ENCODE peak calls at places on chromosome 22, in four cellular contexts. W, C, F and E are unnamed samples.

GRCh38 chr22:19108807-19109197 is 13.4 kb downstream of the DGCR2 start:
- DNase-seq in W (no peak), C (no peak), F (no peak), E (no peak)

GRCh38 chr22:22168190-22168940 is 76.2 kb upstream of the VPREB1 start:
- DNase-seq in W (peak; percentile 61), C (peak; percentile 61), F (no peak), E (no peak)

GRCh38 chr22:25067851-25068421 is 115.4 kb downstream of the KIAA1671 start:
- DNase-seq in W (no peak), C (no peak), F (no peak), E (no peak)

GRCh38 chr22:30889268-30889995 is 79.1 kb downstream of the MORC2 start:
- DNase-seq in W (no peak), C (no peak), F (no peak), E (no peak)

GRCh38 chr22:30868663-30869385 is 99.8 kb downstream of the MORC2 start:
- DNase-seq in W (no peak), C (peak; percentile 75), F (no peak), E (no peak)

GRCh38 chr22:49348631-49349030 is 479.0 kb downstream of the BRD1 start:
- DNase-seq in W (no peak), C (no peak), F (no peak), E (no peak)

GRCh38 chr22:22728382-22728781 is 84.0 kb downstream of the GGTLC2 start:
- DNase-seq in W (no peak), C (no peak), F (no peak), E (no peak)

GRCh38 chr22:24894998-24895397 is 51.5 kb downstream of the LHFPL7 start:
- DNase-seq in W (no peak), C (no peak), F (no peak), E (no peak)

GRCh38 chr22:42299586-42300285 is 29.3 kb upstream of the TCF20 start:
- DNase-seq in W (peak; percentile 90), C (no peak), F (no peak), E (no peak)

GRCh38 chr22:22768885-22769284 is 118.7 kb upstream of the IGLL5 start:
- DNase-seq in W (no peak), C (no peak), F (no peak), E (no peak)

GRCh38 chr22:48559647-48560388 is 1267.9 kb downstream of the BRD1 start:
- DNase-seq in W (no peak), C (no peak), F (no peak), E (no peak)

GRCh38 chr22:19513823-19514222 is 10.4 kb downstream of the CLDN5 start:
- DNase-seq in W (no peak), C (no peak), F (no peak), E (no peak)

GRCh38 chr22:42856179-42856864 is 751 bp downstream of the ARFGAP3 start:
- DNase-seq in W (peak; percentile 41), C (peak; percentile 22), F (peak; percentile 15), E (peak; percentile 72)

GRCh38 chr22:28986366-28986765 is 75.3 kb downstream of the C22orf31 start:
- DNase-seq in W (peak; percentile 82), C (no peak), F (no peak), E (no peak)

GRCh38 chr22:33780761-33781160 is 139.5 kb downstream of the LARGE1 start:
- DNase-seq in W (no peak), C (no peak), F (no peak), E (no peak)

GRCh38 chr22:43200555-43200954 is 13.6 kb upstream of the TTLL12 start:
- DNase-seq in W (no peak), C (no peak), F (no peak), E (no peak)

GRCh38 chr22:25896098-25896497 is 154.1 kb downstream of the MYO18B start:
- DNase-seq in W (peak; percentile 38), C (no peak), F (no peak), E (no peak)

GRCh38 chr22:47092896-47093311 is 330.5 kb downstream of the TBC1D22A start:
- DNase-seq in W (peak; percentile 71), C (peak; percentile 67), F (no peak), E (no peak)

GRCh38 chr22:22201185-22201924 is 43.2 kb upstream of the VPREB1 start:
- DNase-seq in W (peak; percentile 58), C (peak; percentile 24), F (peak; percentile 37), E (peak; percentile 19)

GRCh38 chr22:24006914-24007214 is 1.6 kb upstream of the GSTT4 start:
- DNase-seq in W (no peak), C (no peak), F (no peak), E (no peak)

GRCh38 chr22:31940506-31940905 is 3.8 kb upstream of the YWHAH start:
- DNase-seq in W (no peak), C (no peak), F (no peak), E (no peak)

GRCh38 chr22:33798401-33798800 is 121.9 kb downstream of the LARGE1 start:
- DNase-seq in W (no peak), C (no peak), F (no peak), E (no peak)

GRCh38 chr22:49979587-49980264 is 19.2 kb downstream of the PIM3 start:
- DNase-seq in W (peak; percentile 73), C (no peak), F (no peak), E (no peak)

GRCh38 chr22:50342651-50343540 is at the start of gene PPP6R2:
- DNase-seq in W (peak; percentile 79), C (peak; percentile 35), F (peak; percentile 79), E (peak; percentile 96)

GRCh38 chr22:31987180-31987579 is 42.8 kb downstream of the YWHAH start:
- DNase-seq in W (no peak), C (no peak), F (no peak), E (no peak)

GRCh38 chr22:22390989-22391388 is 117.6 kb downstream of the ZNF280B start:
- DNase-seq in W (no peak), C (no peak), F (no peak), E (no peak)

GRCh38 chr22:48606684-48607307 is 1220.9 kb downstream of the BRD1 start:
- DNase-seq in W (no peak), C (no peak), F (no peak), E (no peak)

GRCh38 chr22:22424210-22424800 is 84.2 kb downstream of the ZNF280B start:
- DNase-seq in W (peak; percentile 7), C (no peak), F (no peak), E (no peak)

GRCh38 chr22:35155403-35156025 is 89.6 kb downstream of the ISX start:
- DNase-seq in W (peak; percentile 70), C (no peak), F (no peak), E (no peak)

DNA sequence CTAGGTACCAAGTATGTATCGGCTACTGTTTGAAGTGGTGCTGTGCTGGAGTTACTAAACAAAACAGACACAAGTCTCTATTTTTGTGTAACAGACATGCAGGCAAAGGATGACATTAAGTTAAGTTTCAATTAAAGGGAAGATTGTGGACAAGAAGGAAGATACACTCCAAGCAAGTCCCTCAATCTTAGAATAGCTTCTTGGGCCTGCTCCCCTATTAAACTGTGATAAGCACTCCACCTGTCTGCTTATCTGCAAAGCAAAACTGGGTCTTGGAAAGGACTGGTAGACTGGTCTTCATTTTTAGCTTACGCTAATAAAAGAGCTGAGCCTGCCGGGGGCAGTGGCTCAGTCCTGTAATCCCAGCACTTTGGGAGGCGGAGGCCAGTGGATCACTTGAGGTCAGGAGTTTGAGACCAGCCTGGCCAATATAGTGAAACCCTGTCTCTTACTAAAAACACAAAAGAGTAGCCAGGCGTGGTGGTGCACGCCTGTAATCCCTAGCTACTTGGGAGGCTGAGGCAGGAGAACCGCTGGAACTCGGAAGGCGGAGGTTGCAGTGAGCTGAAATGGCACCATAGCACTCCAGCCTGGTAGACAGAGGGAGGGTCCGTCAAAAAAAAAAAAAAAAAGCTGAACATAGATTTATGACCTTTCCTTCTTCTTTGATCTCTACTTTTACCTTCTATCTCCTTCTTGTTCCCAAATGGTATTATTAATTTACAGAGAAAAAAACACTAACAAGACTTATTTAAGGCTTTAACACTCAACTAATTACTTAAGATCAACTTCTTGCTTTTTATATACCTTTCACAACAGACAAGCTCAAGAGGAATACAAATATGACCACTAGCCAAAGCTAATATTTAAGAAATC is 4.1 kb downstream of the DDX17 start:
- DNase-seq in W (no peak), C (no peak), F (no peak), E (no peak)
- H3K4me3 ChIP-seq in W (no peak overlapping the region), C (no peak overlapping the region), F (no peak overlapping the region), E (peak overlapping the region; percentile 97)

GRCh38 chr22:37486224-37486845 is at the start of gene MFNG:
- DNase-seq in W (peak; percentile 60), C (peak; percentile 6), F (peak; percentile 62), E (no peak)
- H2AK5ac ChIP-seq in W (no peak within 1 kb of the TSS), C (peak within 1 kb of the TSS; percentile 51), F (peak within 1 kb of the TSS; percentile 99), E (peak within 1 kb of the TSS; percentile 98)

GRCh38 chr22:38706101-38706884 is 549 bp downstream of the GTPBP1 start:
- DNase-seq in W (peak; percentile 31), C (peak; percentile 27), F (no peak), E (peak; percentile 57)

GRCh38 chr22:38706885-38707180 is 1.1 kb downstream of the GTPBP1 start:
- DNase-seq in W (peak; percentile 25), C (no peak), F (no peak), E (no peak)

GRCh38 chr22:38707346-38707745 is 1.6 kb downstream of the GTPBP1 start:
- DNase-seq in W (peak; percentile 55), C (peak; percentile 73), F (no peak), E (no peak)

GRCh38 chr22:38705235-38706100 is at the start of gene GTPBP1:
- DNase-seq in W (peak; percentile 100), C (peak; percentile 100), F (peak; percentile 100), E (peak; percentile 99)

DNA sequence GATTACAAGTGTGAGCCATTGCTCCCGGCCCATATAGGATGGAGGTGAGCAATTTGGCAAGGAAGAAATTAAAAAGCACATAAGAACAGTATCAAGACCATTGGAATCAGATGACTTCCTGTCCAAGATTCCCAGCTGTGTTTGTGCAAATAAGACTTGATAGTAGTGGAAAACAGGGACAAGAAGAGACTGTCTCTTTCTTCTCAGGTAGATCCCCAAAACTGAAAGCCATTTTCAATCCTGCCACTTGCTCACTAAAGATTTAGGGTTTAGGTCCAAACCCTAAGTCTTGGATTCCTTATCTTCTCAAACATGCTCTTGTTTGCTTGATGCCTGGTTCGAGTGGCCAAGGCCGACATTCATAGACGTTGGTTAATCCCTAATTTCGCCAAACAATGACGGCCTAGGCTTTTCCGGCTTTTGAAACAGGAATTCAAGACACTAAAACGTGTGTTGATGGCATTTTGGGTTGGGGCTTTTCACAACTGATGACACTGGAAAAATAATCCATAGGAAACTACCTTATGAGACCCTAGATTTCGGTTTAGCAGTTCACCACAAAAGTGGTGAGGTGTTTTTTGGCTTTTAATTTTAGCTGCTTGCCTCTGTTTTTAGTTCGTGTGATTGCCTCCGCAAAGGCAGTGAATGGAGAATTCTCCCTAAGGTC is 1.0 kb upstream of the GTPBP1 start:
- DNase-seq in W (peak; percentile 19), C (no peak), F (no peak), E (no peak)
- H3K4me3 ChIP-seq in W (no peak overlapping the region), C (peak overlapping the region; percentile 40), F (peak overlapping the region; percentile 44), E (peak overlapping the region; percentile 53)

DNA sequence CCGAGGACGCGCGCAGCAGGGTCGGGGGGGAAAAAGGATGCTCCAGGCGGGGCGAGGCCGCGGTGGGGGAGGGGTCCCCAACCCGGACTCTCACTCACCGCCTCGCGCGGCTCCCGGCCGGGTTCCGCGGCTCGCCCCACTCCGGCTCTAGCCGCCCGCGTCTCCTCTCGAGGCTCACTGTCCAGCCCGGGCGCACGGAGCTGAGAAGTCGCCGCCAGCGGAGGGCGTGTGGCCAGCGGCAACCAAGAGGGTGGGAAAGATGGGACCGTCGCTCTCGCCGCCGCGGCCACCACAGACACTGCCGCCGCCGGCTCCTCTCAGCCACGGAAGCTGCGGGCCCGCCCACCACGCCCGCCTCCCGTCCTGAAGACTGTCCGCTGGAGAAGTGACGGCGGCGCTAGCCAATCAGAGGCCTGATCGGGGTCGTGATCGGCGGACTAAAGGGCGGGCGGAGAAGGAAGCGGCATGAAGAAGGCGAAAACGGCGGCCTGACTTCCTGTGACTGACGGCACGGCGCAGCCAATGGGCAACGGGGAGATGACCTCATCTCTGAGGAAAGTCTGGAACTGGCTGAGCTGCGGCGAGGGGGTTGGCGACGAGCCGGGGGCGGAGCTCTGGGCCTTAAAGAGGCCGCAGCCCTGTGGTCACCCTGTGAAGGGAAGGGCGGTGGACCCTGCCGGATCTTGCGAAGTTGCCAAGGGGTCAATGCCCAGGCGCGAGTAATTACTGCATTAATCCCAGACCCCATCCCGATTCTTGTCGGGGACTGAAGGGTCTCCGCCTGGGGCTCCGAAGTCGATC is at the start of gene MRTFA:
- DNase-seq in W (peak; percentile 100), C (peak; percentile 100), F (peak; percentile 100), E (peak; percentile 99)
- H2AK5ac ChIP-seq in W (no peak within 1 kb of the TSS), C (peak within 1 kb of the TSS; percentile 85), F (peak within 1 kb of the TSS; percentile 61), E (no peak within 1 kb of the TSS)